ENCODE peak calls at places on chromosomes 2 and 18, in ten cellular contexts. F is neural progenitor cell; B is PC-3; A is left lung; W is fibroblast of lung; Z is ovary; L is Caco-2; P is mammary epithelial cell; X is CD8-positive, alpha-beta T cell; I is colonic mucosa. O is an unnamed sample. For H3K4me1, the result is how much of the 10 kb centered on the place peaks cover.

GRCh38 chr2:199223791-199224190 is 233.9 kb downstream of the SATB2 start:
- DNase-seq in L (no peak), I (no peak), P (peak), A (no peak), X (no peak), Z (no peak), W (peak), F (no peak), B (peak), O (no peak)

GRCh38 chr2:65742977-65743376 is 310.6 kb upstream of the SPRED2 start:
- DNase-seq in A (no peak), Z (no peak), I (no peak), F (no peak), X (no peak), W (no peak), P (no peak), L (no peak), B (no peak), O (no peak)

GRCh38 chr18:79321625-79322024 is 74.1 kb upstream of the NFATC1 start:
- DNase-seq in L (no peak), B (no peak), X (no peak), P (no peak), W (no peak), F (no peak), Z (no peak), A (no peak), I (no peak), O (no peak)

GRCh38 chr2:113899166-113899565 is 9.3 kb downstream of the ACTR3 start:
- DNase-seq in B (no peak), A (no peak), F (no peak), X (no peak), L (no peak), W (no peak), I (no peak), Z (no peak), P (no peak), O (no peak)

GRCh38 chr2:120828832-120829632 is 93.4 kb downstream of the GLI2 start:
- DNase-seq in P (no peak), L (no peak), A (no peak), B (no peak), Z (no peak), F (no peak), X (no peak), I (no peak), W (no peak), O (no peak)

GRCh38 chr2:197309369-197310231 is 980 bp downstream of the ANKRD44 start:
- DNase-seq in Z (peak), W (no peak), F (peak), B (no peak), L (no peak), P (no peak), I (peak), X (peak), A (peak), O (peak)

GRCh38 chr18:61832858-61833257 is 59.9 kb downstream of the RNF152 start:
- DNase-seq in B (no peak), A (no peak), Z (no peak), F (no peak), L (no peak), P (no peak), W (no peak), X (no peak), I (no peak), O (no peak)

GRCh38 chr2:136310005-136310495 is 192.1 kb upstream of the CXCR4 start:
- DNase-seq in W (no peak), A (no peak), B (no peak), P (no peak), X (no peak), F (no peak), L (no peak), I (no peak), Z (no peak), O (no peak)

GRCh38 chr2:196504788-196505187 is 134.7 kb upstream of the CCDC150 start:
- DNase-seq in B (no peak), X (no peak), W (no peak), I (no peak), L (no peak), F (no peak), P (no peak), Z (no peak), A (no peak), O (no peak)

GRCh38 chr2:226868331-226868730 is 32.5 kb downstream of the RHBDD1 start:
- DNase-seq in W (peak), P (no peak), Z (no peak), I (no peak), X (no peak), L (no peak), F (no peak), B (no peak), A (no peak), O (no peak)

GRCh38 chr2:182435754-182436153 is 8.9 kb upstream of the PDE1A start:
- DNase-seq in L (no peak), P (no peak), I (no peak), W (peak), F (no peak), Z (no peak), A (no peak), X (no peak), B (peak), O (no peak)

GRCh38 chr2:175010848-175011254 is 5.7 kb upstream of the CHN1 start:
- DNase-seq in P (no peak), W (peak), B (no peak), Z (no peak), A (no peak), F (no peak), I (no peak), L (no peak), X (no peak), O (no peak)

GRCh38 chr2:73069855-73070650 is 1.5 kb downstream of the SFXN5 start:
- DNase-seq in I (no peak), B (peak), F (no peak), Z (no peak), X (no peak), A (no peak), L (no peak), W (peak), P (peak), O (no peak)

GRCh38 chr2:83081835-83082522 is 1377.1 kb downstream of the SUCLG1 start:
- DNase-seq in L (no peak), P (peak), F (no peak), A (no peak), W (peak), B (peak), Z (no peak), X (no peak), I (peak), O (no peak)

GRCh38 chr2:212186166-212186565 is 352.4 kb downstream of the ERBB4 start:
- DNase-seq in A (no peak), Z (no peak), X (no peak), L (no peak), B (no peak), I (no peak), F (no peak), W (no peak), P (no peak), O (no peak)

GRCh38 chr2:227397562-227397961 is 9.8 kb upstream of the SCYGR1 start:
- DNase-seq in X (no peak), B (no peak), A (no peak), P (peak), F (no peak), L (no peak), Z (no peak), W (no peak), I (no peak), O (no peak)

GRCh38 chr2:182302174-182302573 is 124.7 kb downstream of the PDE1A start:
- DNase-seq in A (no peak), I (no peak), B (peak), W (peak), Z (no peak), F (no peak), L (no peak), X (no peak), P (peak), O (no peak)

GRCh38 chr2:190762569-190762968 is 113.7 kb downstream of the NAB1 start:
- DNase-seq in W (no peak), P (no peak), F (no peak), I (no peak), L (no peak), A (no peak), B (no peak), Z (no peak), X (no peak), O (no peak)

GRCh38 chr18:32771169-32771751 is 1.6 kb downstream of the KLHL14 start:
- DNase-seq in Z (no peak), F (peak), W (peak), I (peak), P (no peak), A (no peak), X (no peak), L (no peak), B (no peak), O (no peak)

GRCh38 chr18:24003903-24004640 is 10.5 kb upstream of the TTC39C start:
- DNase-seq in B (no peak), I (no peak), F (no peak), L (no peak), A (no peak), Z (no peak), W (peak), P (no peak), X (no peak), O (no peak)

GRCh38 chr2:61426267-61426897 is 44.5 kb downstream of the USP34 start:
- DNase-seq in W (no peak), F (peak), B (peak), P (peak), Z (no peak), A (peak), L (peak), X (peak), I (peak), O (no peak)

GRCh38 chr2:235483313-235483712 is 10.5 kb upstream of the AGAP1 start:
- DNase-seq in I (no peak), Z (no peak), X (no peak), P (no peak), B (no peak), W (no peak), F (no peak), L (no peak), A (no peak), O (no peak)

GRCh38 chr2:218882866-218883366 is 2.3 kb downstream of the WNT10A start:
- DNase-seq in Z (no peak), B (peak), X (no peak), A (no peak), F (no peak), P (peak), L (no peak), W (no peak), I (no peak), O (peak)
- H3K4me1 ChIP-seq in Z (under half), B (under half), X (under half), A (under half), F (under half), P (under half), L (under half), W (under half), I (under half), O (under half)

GRCh38 chr2:3379647-3380534 is at the start of gene TRAPPC12:
- DNase-seq in P (peak), F (peak), A (peak), L (peak), Z (peak), X (peak), I (peak), B (peak), W (peak), O (peak)
- H3K4me1 ChIP-seq in P (under half), F (under half), A (under half), L (under half), Z (under half), X (under half), I (under half), B (under half), W (under half), O (under half)

GRCh38 chr2:134261398-134262131 is 7.7 kb downstream of the MGAT5 start:
- DNase-seq in F (peak), P (no peak), X (no peak), L (no peak), B (no peak), W (no peak), A (no peak), I (no peak), Z (no peak), O (no peak)
- H3K4me1 ChIP-seq in F (under half), P (under half), X (half or more), L (under half), B (under half), W (under half), A (under half), I (under half), Z (under half), O (under half)

GRCh38 chr2:188328419-188328818 is 36.7 kb downstream of the GULP1 start:
- DNase-seq in F (no peak), B (no peak), W (no peak), L (no peak), Z (no peak), P (no peak), A (no peak), I (no peak), X (no peak), O (no peak)
- H3K4me1 ChIP-seq in F (half or more), B (under half), W (under half), L (under half), Z (under half), P (under half), A (under half), I (under half), X (under half), O (under half)

DNA sequence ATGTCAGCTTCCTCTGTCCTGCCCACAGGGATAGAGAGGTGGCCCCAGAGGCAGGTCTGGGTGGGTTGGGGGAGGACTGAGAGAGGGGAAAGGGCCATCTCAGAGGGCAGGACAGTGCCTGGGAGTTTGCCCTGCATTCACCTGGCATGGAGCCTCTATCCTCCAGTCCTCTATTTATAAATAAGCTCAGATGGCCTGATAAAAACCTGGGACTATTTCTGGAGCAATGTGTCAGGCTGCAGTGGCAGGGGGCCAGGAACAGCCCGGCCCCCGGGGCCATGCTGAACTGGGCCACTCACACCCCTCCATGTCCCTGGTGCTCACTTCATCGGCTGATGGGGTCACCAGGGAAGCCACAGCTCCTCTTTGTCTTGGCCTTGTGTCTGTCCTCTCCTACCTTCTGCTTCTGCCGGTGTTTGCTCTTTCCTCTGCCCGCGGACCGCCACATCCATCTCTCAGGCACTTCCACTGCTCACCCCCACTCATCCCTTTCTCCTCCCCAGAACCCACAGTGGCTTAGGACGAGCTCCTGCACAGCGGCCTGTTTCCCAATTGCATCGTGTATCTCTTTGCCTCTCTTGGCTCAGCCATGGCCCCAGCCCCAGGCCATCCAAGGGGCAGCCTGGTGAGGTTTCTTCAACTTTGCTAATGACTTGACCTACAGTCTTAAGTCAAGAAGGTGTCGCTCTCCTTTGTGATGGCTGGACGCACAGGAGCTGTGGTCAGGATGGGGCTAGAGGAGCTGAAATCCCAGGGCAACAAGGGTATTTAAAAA is 38.8 kb downstream of the SCTR start:
- DNase-seq in F (no peak), I (no peak), Z (no peak), L (no peak), P (no peak), W (no peak), X (no peak), A (no peak), B (no peak), O (no peak)
- H3K4me1 ChIP-seq in F (under half), I (under half), Z (under half), L (half or more), P (under half), W (under half), X (under half), A (under half), B (under half), O (under half)

GRCh38 chr2:172887280-172887679 is 151.6 kb downstream of the RAPGEF4 start:
- DNase-seq in Z (no peak), P (no peak), L (no peak), I (no peak), B (no peak), A (no peak), F (no peak), W (no peak), X (no peak), O (no peak)

GRCh38 chr2:172893111-172893510 is 157.5 kb downstream of the RAPGEF4 start:
- DNase-seq in F (no peak), L (no peak), Z (no peak), X (no peak), B (no peak), A (no peak), W (no peak), I (no peak), P (no peak), O (no peak)

GRCh38 chr2:172888704-172889103 is 153.1 kb downstream of the RAPGEF4 start:
- DNase-seq in P (no peak), F (no peak), B (no peak), Z (no peak), I (no peak), W (no peak), A (no peak), X (no peak), L (no peak), O (no peak)

GRCh38 chr2:172889287-172889686 is 153.6 kb downstream of the RAPGEF4 start:
- DNase-seq in I (no peak), L (no peak), W (no peak), F (no peak), A (no peak), B (no peak), X (no peak), P (no peak), Z (no peak), O (no peak)

GRCh38 chr2:172889767-172890430 is 154.3 kb downstream of the RAPGEF4 start:
- DNase-seq in A (no peak), F (no peak), P (no peak), I (no peak), W (no peak), X (no peak), L (no peak), B (no peak), Z (no peak), O (no peak)
- H3K4me1 ChIP-seq in A (under half), F (under half), P (under half), I (under half), W (under half), X (under half), L (under half), B (under half), Z (under half), O (under half)

GRCh38 chr2:150477347-150477746 is 10.1 kb downstream of the RND3 start:
- DNase-seq in B (peak), W (peak), A (no peak), F (no peak), P (no peak), X (no peak), L (peak), Z (no peak), I (peak), O (no peak)
- H3K4me1 ChIP-seq in B (half or more), W (under half), A (under half), F (under half), P (half or more), X (under half), L (half or more), Z (under half), I (under half), O (under half)

GRCh38 chr2:63843791-63844190 is 2.1 kb downstream of the UGP2 start:
- DNase-seq in W (no peak), Z (no peak), I (no peak), L (no peak), F (no peak), P (no peak), A (no peak), X (no peak), B (no peak), O (no peak)
- H3K4me1 ChIP-seq in W (under half), Z (under half), I (under half), L (under half), F (under half), P (under half), A (under half), X (under half), B (under half), O (under half)

GRCh38 chr2:177261115-177261779 is 3.3 kb downstream of the NFE2L2 start:
- DNase-seq in F (no peak), P (no peak), X (no peak), Z (no peak), L (no peak), B (no peak), I (peak), A (no peak), W (peak), O (no peak)

GRCh38 chr2:177258059-177258458 is 6.5 kb downstream of the NFE2L2 start:
- DNase-seq in W (no peak), I (no peak), P (no peak), X (no peak), Z (no peak), F (no peak), L (no peak), B (no peak), A (no peak), O (no peak)

GRCh38 chr2:177262958-177263450 is 1.5 kb downstream of the NFE2L2 start:
- DNase-seq in A (no peak), B (no peak), Z (no peak), P (no peak), L (no peak), I (no peak), F (no peak), X (no peak), W (no peak), O (no peak)

GRCh38 chr2:177262137-177262536 is 2.4 kb downstream of the NFE2L2 start:
- DNase-seq in A (no peak), I (peak), X (no peak), B (no peak), L (no peak), Z (no peak), F (no peak), W (no peak), P (no peak), O (no peak)

GRCh38 chr2:177260398-177260797 is 4.1 kb downstream of the NFE2L2 start:
- DNase-seq in I (no peak), Z (no peak), X (no peak), F (no peak), L (no peak), A (no peak), W (no peak), B (no peak), P (no peak), O (no peak)
- H3K4me1 ChIP-seq in I (under half), Z (under half), X (half or more), F (under half), L (under half), A (under half), W (under half), B (under half), P (under half), O (under half)

GRCh38 chr2:36707050-36707449 is 10.5 kb downstream of the VIT start:
- DNase-seq in L (no peak), P (peak), I (no peak), X (no peak), B (peak), F (no peak), W (peak), A (no peak), Z (no peak), O (no peak)
- H3K4me1 ChIP-seq in L (under half), P (under half), I (under half), X (under half), B (under half), F (under half), W (under half), A (under half), Z (under half), O (under half)